ENCODE peak calls at places on chromosomes 11 and 22, in ten cellular contexts. T is GM04504; G is activated effector memory CD4-positive, alpha-beta T cell treated with anti-CD3 and anti-CD28 coated beads, Interleukin-2, amount 50 U/mL, for 16 hours; O is sciatic nerve; D is stimulated activated CD4-positive, alpha-beta T cell treated with anti-CD3 and anti-CD28 coated beads, Interleukin-15, amount 100 ng/mL, for 24 hours; V is GF-D8; K is T follicular helper cell; F is activated naive CD8-positive, alpha-beta T cell treated with anti-CD3 and anti-CD28 coated beads, Interleukin-2, amount 50 U/mL, for 24 hours; Z is foreskin melanocyte; P is A172. C is an unnamed sample.

GRCh38 chr22:24583221-24583971 is 9.5 kb downstream of the LRRC75B start:
- DNase-seq in K (no peak), O (no peak), T (no peak), Z (no peak), D (no peak), G (no peak), V (no peak), P (peak), F (no peak), C (no peak)

GRCh38 chr22:46220921-46221320 is 29.2 kb downstream of the CDPF1 start:
- DNase-seq in T (no peak), D (peak), Z (no peak), K (no peak), O (no peak), F (no peak), P (no peak), G (no peak), V (no peak), C (no peak)

GRCh38 chr11:125101596-125101995 is 9.8 kb downstream of the TMEM218 start:
- DNase-seq in V (no peak), K (no peak), T (no peak), O (no peak), Z (no peak), F (no peak), D (no peak), P (no peak), G (no peak), C (no peak)

GRCh38 chr11:75773595-75774353 is 5.2 kb downstream of the DGAT2 start:
- DNase-seq in D (no peak), T (no peak), Z (no peak), P (no peak), G (no peak), O (no peak), K (no peak), V (peak), F (no peak), C (no peak)

GRCh38 chr11:32713496-32713895 is 81.0 kb downstream of the CCDC73 start:
- DNase-seq in G (no peak), O (no peak), T (no peak), P (peak), K (no peak), F (no peak), D (no peak), Z (no peak), V (no peak), C (no peak)

GRCh38 chr11:60492488-60493009 is at the start of gene MS4A12:
- DNase-seq in O (no peak), T (no peak), V (no peak), Z (no peak), F (no peak), D (no peak), P (no peak), G (no peak), K (no peak), C (no peak)

GRCh38 chr11:107743161-107743560 is 31.3 kb upstream of the SLN start:
- DNase-seq in F (no peak), G (no peak), Z (no peak), V (no peak), D (no peak), T (no peak), K (no peak), P (no peak), O (no peak), C (no peak)

GRCh38 chr11:115871161-115871750 is 367.0 kb upstream of the CADM1 start:
- DNase-seq in Z (no peak), T (no peak), G (no peak), K (no peak), V (no peak), O (no peak), D (no peak), F (no peak), P (no peak), C (no peak)

GRCh38 chr22:18067548-18068341 is 10.0 kb upstream of the PEX26 start:
- DNase-seq in D (no peak), G (peak), K (no peak), T (no peak), Z (no peak), V (no peak), F (no peak), O (no peak), P (no peak), C (no peak)

GRCh38 chr22:45905924-45906865 is 70.8 kb downstream of the WNT7B start:
- DNase-seq in F (no peak), P (no peak), D (no peak), O (no peak), Z (peak), G (no peak), K (no peak), T (peak), V (no peak), C (no peak)

GRCh38 chr11:74325649-74326645 is 14.5 kb upstream of the P4HA3 start:
- DNase-seq in D (no peak), P (peak), T (peak), Z (peak), K (no peak), V (no peak), F (no peak), G (no peak), O (peak), C (no peak)

GRCh38 chr11:106668147-106668546 is 350.1 kb downstream of the GUCY1A2 start:
- DNase-seq in G (no peak), T (no peak), O (no peak), K (no peak), P (peak), Z (no peak), V (no peak), F (no peak), D (no peak), C (no peak)

GRCh38 chr11:27089746-27090145 is 49.1 kb downstream of the BBOX1 start:
- DNase-seq in P (no peak), K (no peak), G (no peak), V (no peak), F (no peak), D (no peak), T (no peak), O (no peak), Z (no peak), C (no peak)

GRCh38 chr11:65720237-65720934 is at the start of gene RNASEH2C:
- DNase-seq in Z (peak), T (peak), V (peak), O (peak), F (peak), P (peak), G (peak), D (peak), K (peak), C (no peak)

GRCh38 chr11:123388640-123389039 is 41.4 kb upstream of the GRAMD1B start:
- DNase-seq in G (no peak), K (no peak), F (no peak), D (no peak), T (no peak), V (no peak), P (no peak), Z (no peak), O (no peak), C (no peak)

GRCh38 chr11:44958165-44958564 is 7.5 kb upstream of the TP53I11 start:
- DNase-seq in V (no peak), F (no peak), Z (no peak), T (no peak), G (no peak), K (no peak), P (no peak), O (no peak), D (no peak), C (no peak)

GRCh38 chr11:124643605-124644425 is 21.2 kb downstream of the TBRG1 start:
- DNase-seq in F (no peak), P (peak), Z (no peak), G (no peak), V (peak), K (no peak), O (no peak), T (peak), D (no peak), C (no peak)

GRCh38 chr11:3903207-3903896 is 47.9 kb downstream of the STIM1 start:
- DNase-seq in F (no peak), Z (no peak), V (no peak), O (no peak), G (no peak), D (no peak), T (no peak), K (no peak), P (no peak), C (no peak)

GRCh38 chr11:122207505-122207904 is 91.5 kb upstream of the BLID start:
- DNase-seq in F (no peak), O (peak), K (no peak), Z (no peak), T (no peak), P (no peak), D (no peak), G (no peak), V (no peak), C (no peak)

C was measured in esophagus squamous epithelium.